ENCODE peak calls at places on chromosomes 4 and X, in five cellular contexts. A, W, F, L and E are unnamed samples.

GRCh38 chr4:80999943-81000342 is 30.6 kb upstream of the BMP3 start:
- DNase-seq in L (no peak), F (no peak), A (no peak), W (no peak), E (no peak)

GRCh38 chrX:87664381-87664780 is 146.8 kb downstream of the KLHL4 start:
- DNase-seq in F (peak), W (peak), L (no peak), A (peak), E (no peak)

GRCh38 chr4:101160792-101161592 is 186.3 kb downstream of the PPP3CA start:
- DNase-seq in W (no peak), F (peak), A (peak), L (no peak), E (no peak)

GRCh38 chrX:47562615-47563243 is 1.7 kb downstream of the ARAF start:
- DNase-seq in F (peak), A (no peak), L (no peak), W (no peak), E (no peak)

GRCh38 chrX:69124108-69124507 is 41.1 kb downstream of the PJA1 start:
- DNase-seq in A (no peak), L (peak), F (no peak), W (peak), E (no peak)

GRCh38 chrX:55754861-55755294 is 37.3 kb downstream of the RRAGB start:
- DNase-seq in L (no peak), W (no peak), F (no peak), A (no peak), E (no peak)

GRCh38 chr4:131534944-131535640 is 1614.0 kb upstream of the PCDH10 start:
- DNase-seq in L (no peak), W (no peak), A (no peak), F (no peak), E (no peak)

GRCh38 chr4:111512081-111512774 is 633.0 kb upstream of the FAM241A start:
- DNase-seq in W (peak), A (no peak), L (peak), F (no peak), E (no peak)

GRCh38 chrX:100449696-100450606 is 39.9 kb upstream of the PCDH19 start:
- DNase-seq in A (no peak), F (no peak), L (no peak), W (no peak), E (peak)

GRCh38 chr4:85928775-85929585 is 430.9 kb downstream of the MAPK10 start:
- DNase-seq in L (no peak), W (peak), F (peak), A (no peak), E (no peak)

GRCh38 chr4:27684501-27685077 is 823.9 kb downstream of the STIM2 start:
- DNase-seq in L (no peak), A (peak), W (peak), F (peak), E (peak)

GRCh38 chrX:134623293-134624045 is 34.8 kb downstream of the PLAC1 start:
- DNase-seq in W (peak), A (no peak), F (no peak), L (no peak), E (no peak)

GRCh38 chr4:121851354-121851753 is 18.9 kb downstream of the BBS7 start:
- DNase-seq in A (no peak), F (no peak), L (no peak), W (no peak), E (no peak)

GRCh38 chr4:173135241-173135847 is 33.3 kb upstream of the GALNT7 start:
- DNase-seq in A (no peak), L (no peak), W (peak), F (no peak), E (no peak)

GRCh38 chr4:56261027-56261426 is 126.3 kb downstream of the AASDH start:
- DNase-seq in L (no peak), W (no peak), A (peak), F (no peak), E (no peak)

GRCh38 chrX:134761788-134762187 is 103.5 kb upstream of the PLAC1 start:
- DNase-seq in A (no peak), L (no peak), W (no peak), F (peak), E (no peak)

GRCh38 chrX:115949900-115950822 is 220.4 kb upstream of the AGTR2 start:
- DNase-seq in F (no peak), W (no peak), A (peak), L (no peak), E (peak)

GRCh38 chr4:113878718-113879117 is 100.7 kb downstream of the ARSJ start:
- DNase-seq in F (peak), L (peak), W (peak), A (no peak), E (no peak)

GRCh38 chrX:135596495-135596894 is 76.0 kb downstream of the INTS6L start:
- DNase-seq in L (no peak), F (peak), W (peak), A (peak), E (peak)

GRCh38 chrX:77442728-77443127 is 4.5 kb upstream of the FGF16 start:
- DNase-seq in F (peak), L (peak), A (no peak), W (peak), E (no peak)

GRCh38 chr4:16289872-16290554 is 63.7 kb upstream of the TAPT1 start:
- DNase-seq in L (no peak), F (peak), A (peak), W (peak), E (no peak)

GRCh38 chrX:19350831-19351447 is 7.2 kb downstream of the PDHA1 start:
- DNase-seq in L (no peak), A (no peak), F (no peak), W (no peak), E (no peak)

GRCh38 chr4:34158883-34159282 is 2085.4 kb downstream of the ARAP2 start:
- DNase-seq in W (peak), F (no peak), A (no peak), L (no peak), E (no peak)

GRCh38 chr4:13920901-13921300 is 293.4 kb upstream of the BOD1L1 start:
- DNase-seq in F (peak), W (peak), A (no peak), L (peak), E (no peak)

GRCh38 chr4:173536808-173537429 is 6.9 kb upstream of the HAND2 start:
- DNase-seq in A (no peak), F (peak), L (no peak), W (no peak), E (no peak)

GRCh38 chr4:184157322-184157721 is 60.4 kb downstream of the ENPP6 start:
- DNase-seq in L (no peak), W (no peak), A (no peak), F (no peak), E (no peak)

GRCh38 chr4:27764526-27764837 is 903.8 kb downstream of the STIM2 start:
- DNase-seq in F (no peak), L (no peak), W (no peak), A (no peak), E (no peak)

GRCh38 chr4:86054676-86055075 is 305.2 kb downstream of the MAPK10 start:
- DNase-seq in A (peak), F (no peak), L (no peak), W (no peak), E (no peak)

GRCh38 chrX:45807572-45808425 is 607.1 kb upstream of the DIPK2B start:
- DNase-seq in A (no peak), L (no peak), W (peak), F (no peak), E (no peak)

GRCh38 chr4:38364383-38364963 is 299.5 kb upstream of the KLF3 start:
- DNase-seq in L (no peak), F (no peak), A (no peak), W (no peak), E (no peak)

GRCh38 chr4:93480452-93480851 is 348.1 kb upstream of the ATOH1 start:
- DNase-seq in W (no peak), F (no peak), L (no peak), A (no peak), E (no peak)

GRCh38 chrX:30521440-30522182 is 56.0 kb downstream of the TASL start:
- DNase-seq in F (no peak), L (no peak), A (no peak), W (peak), E (no peak)

GRCh38 chr4:90187148-90187884 is 60.1 kb downstream of the CCSER1 start:
- DNase-seq in F (no peak), A (no peak), L (no peak), W (no peak), E (peak)

GRCh38 chr4:183747931-183748664 is 89.0 kb downstream of the TRAPPC11 start:
- DNase-seq in A (no peak), F (no peak), L (no peak), W (no peak), E (no peak)

GRCh38 chr4:8272472-8273428 is 3.2 kb downstream of the HTRA3 start:
- DNase-seq in F (no peak), A (no peak), L (no peak), W (no peak), E (no peak)

GRCh38 chrX:106286053-106286650 is 118.0 kb downstream of the PWWP3B start:
- DNase-seq in A (no peak), L (no peak), W (peak), F (no peak), E (no peak)